ENCODE peak calls at places on chromosome 18, in six cellular contexts. One of them, this sample, is unnamed.
A peak's percentile ranks its signal among the peaks of the same experiment; 100 is the strongest.

GRCh38 chr18:46555724-46556123 is 101.3 kb downstream of the LOXHD1 start:
- DNase-seq in adrenal gland: no peak
- DNase-seq in CD8-positive, alpha-beta T cell: no peak
- DNase-seq in AG04450: no peak
- DNase-seq in suprapubic skin: no peak
- DNase-seq in GM10248: peak; percentile 57
- DNase-seq in this sample: no peak

GRCh38 chr18:8705941-8706544 is 687 bp downstream of the MTCL1 start:
- DNase-seq in adrenal gland: no peak
- DNase-seq in CD8-positive, alpha-beta T cell: no peak
- DNase-seq in AG04450: no peak
- DNase-seq in suprapubic skin: no peak
- DNase-seq in GM10248: no peak
- DNase-seq in this sample: no peak

GRCh38 chr18:11154369-11154982 is 5.1 kb upstream of the PIEZO2 start:
- DNase-seq in adrenal gland: no peak
- DNase-seq in CD8-positive, alpha-beta T cell: no peak
- DNase-seq in AG04450: peak; percentile 16
- DNase-seq in suprapubic skin: no peak
- DNase-seq in GM10248: peak; percentile 44
- DNase-seq in this sample: no peak

GRCh38 chr18:9742588-9743131 is 34.6 kb downstream of the RAB31 start:
- DNase-seq in adrenal gland: peak; percentile 60
- DNase-seq in CD8-positive, alpha-beta T cell: no peak
- DNase-seq in AG04450: no peak
- DNase-seq in suprapubic skin: peak; percentile 27
- DNase-seq in GM10248: no peak
- DNase-seq in this sample: no peak

GRCh38 chr18:2716394-2717326 is 61.1 kb downstream of the SMCHD1 start:
- DNase-seq in adrenal gland: no peak
- DNase-seq in CD8-positive, alpha-beta T cell: no peak
- DNase-seq in AG04450: no peak
- DNase-seq in suprapubic skin: no peak
- DNase-seq in GM10248: no peak
- DNase-seq in this sample: no peak

GRCh38 chr18:11976882-11977281 is 4.4 kb upstream of the IMPA2 start:
- DNase-seq in adrenal gland: no peak
- DNase-seq in CD8-positive, alpha-beta T cell: no peak
- DNase-seq in AG04450: no peak
- DNase-seq in suprapubic skin: peak; percentile 20
- DNase-seq in GM10248: no peak
- DNase-seq in this sample: no peak

GRCh38 chr18:3973191-3973590 is 481.9 kb downstream of the DLGAP1 start:
- DNase-seq in adrenal gland: no peak
- DNase-seq in CD8-positive, alpha-beta T cell: no peak
- DNase-seq in AG04450: no peak
- DNase-seq in suprapubic skin: no peak
- DNase-seq in GM10248: no peak
- DNase-seq in this sample: no peak

GRCh38 chr18:12038082-12038660 is 55.5 kb upstream of the ANKRD62 start:
- DNase-seq in adrenal gland: no peak
- DNase-seq in CD8-positive, alpha-beta T cell: no peak
- DNase-seq in AG04450: no peak
- DNase-seq in suprapubic skin: no peak
- DNase-seq in GM10248: peak; percentile 29
- DNase-seq in this sample: no peak

GRCh38 chr18:67410671-67411070 is 105.8 kb downstream of the DSEL start:
- DNase-seq in adrenal gland: no peak
- DNase-seq in CD8-positive, alpha-beta T cell: no peak
- DNase-seq in AG04450: no peak
- DNase-seq in suprapubic skin: no peak
- DNase-seq in GM10248: no peak
- DNase-seq in this sample: no peak

GRCh38 chr18:54529444-54529843 is 61.6 kb upstream of the DYNAP start:
- DNase-seq in adrenal gland: no peak
- DNase-seq in CD8-positive, alpha-beta T cell: no peak
- DNase-seq in AG04450: no peak
- DNase-seq in suprapubic skin: no peak
- DNase-seq in GM10248: no peak
- DNase-seq in this sample: no peak

GRCh38 chr18:72848534-72849237 is 19.1 kb downstream of the NETO1 start:
- DNase-seq in adrenal gland: no peak
- DNase-seq in CD8-positive, alpha-beta T cell: no peak
- DNase-seq in AG04450: no peak
- DNase-seq in suprapubic skin: no peak
- DNase-seq in GM10248: no peak
- DNase-seq in this sample: no peak

GRCh38 chr18:75679347-75679746 is 251.8 kb upstream of the SMIM21 start:
- DNase-seq in adrenal gland: peak; percentile 43
- DNase-seq in CD8-positive, alpha-beta T cell: no peak
- DNase-seq in AG04450: no peak
- DNase-seq in suprapubic skin: no peak
- DNase-seq in GM10248: no peak
- DNase-seq in this sample: no peak

GRCh38 chr18:3305354-3305762 is 43.4 kb downstream of the MYL12B start:
- DNase-seq in adrenal gland: no peak
- DNase-seq in CD8-positive, alpha-beta T cell: no peak
- DNase-seq in AG04450: peak; percentile 93
- DNase-seq in suprapubic skin: no peak
- DNase-seq in GM10248: no peak
- DNase-seq in this sample: no peak

GRCh38 chr18:26741041-26741440 is 124.5 kb downstream of the AQP4 start:
- DNase-seq in adrenal gland: peak; percentile 36
- DNase-seq in CD8-positive, alpha-beta T cell: no peak
- DNase-seq in AG04450: no peak
- DNase-seq in suprapubic skin: no peak
- DNase-seq in GM10248: no peak
- DNase-seq in this sample: no peak

GRCh38 chr18:8673276-8674209 is 31.8 kb upstream of the MTCL1 start:
- DNase-seq in adrenal gland: no peak
- DNase-seq in CD8-positive, alpha-beta T cell: no peak
- DNase-seq in AG04450: no peak
- DNase-seq in suprapubic skin: no peak
- DNase-seq in GM10248: peak; percentile 52
- DNase-seq in this sample: no peak

GRCh38 chr18:40159141-40160017 is 1795.7 kb upstream of the PIK3C3 start:
- DNase-seq in adrenal gland: no peak
- DNase-seq in CD8-positive, alpha-beta T cell: no peak
- DNase-seq in AG04450: no peak
- DNase-seq in suprapubic skin: no peak
- DNase-seq in GM10248: no peak
- DNase-seq in this sample: no peak

DNA sequence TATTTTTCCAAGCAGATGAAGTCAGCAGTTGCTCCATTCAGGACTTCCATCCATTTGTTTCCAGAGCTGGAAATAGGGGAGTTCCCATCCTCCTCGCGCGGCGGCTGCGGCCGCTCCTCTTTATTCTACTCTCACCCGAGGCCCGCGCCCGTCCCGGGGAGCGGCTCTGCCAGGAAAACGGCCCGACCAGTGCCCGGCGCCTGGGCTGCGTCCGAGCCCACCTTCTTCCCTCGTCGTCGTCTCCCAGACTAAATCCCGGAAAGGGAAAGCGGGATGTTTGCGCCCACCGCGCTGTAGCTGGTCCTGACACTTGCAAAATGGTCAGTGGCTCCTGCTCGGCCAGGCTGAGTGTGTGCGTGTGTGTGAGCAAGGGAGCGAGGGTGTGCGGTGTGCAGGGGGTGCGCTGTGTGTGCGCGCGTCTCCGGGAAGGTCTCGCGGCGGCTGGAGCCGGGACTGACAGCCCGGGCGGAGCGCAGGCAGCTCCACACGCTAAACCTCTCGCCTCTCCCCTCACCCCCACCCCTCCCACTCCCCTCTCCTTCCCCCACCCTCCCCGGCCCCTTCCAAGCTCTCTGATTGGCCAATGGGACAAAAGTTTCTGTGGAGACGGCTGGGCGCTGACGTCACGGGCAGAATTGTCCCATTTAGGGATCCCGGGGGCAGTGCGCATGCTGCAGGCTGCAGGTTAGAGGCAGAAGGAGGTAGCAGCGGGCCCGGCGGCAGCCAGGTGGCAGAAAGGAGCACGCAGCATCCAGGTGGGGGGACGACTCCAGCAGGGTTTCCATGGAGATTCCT is at the start of gene NOL4:
- DNase-seq in adrenal gland: peak; percentile 45
- DNase-seq in CD8-positive, alpha-beta T cell: no peak
- DNase-seq in AG04450: no peak
- DNase-seq in suprapubic skin: no peak
- DNase-seq in GM10248: peak; percentile 22
- DNase-seq in this sample: no peak
- TF ChIP-seq CTCF in adrenal gland: peak; percentile 24
- TF ChIP-seq CTCF in CD8-positive, alpha-beta T cell: no peak
- TF ChIP-seq CTCF in AG04450: no peak
- TF ChIP-seq CTCF in suprapubic skin: no peak
- TF ChIP-seq CTCF in GM10248: peak; percentile 43
- TF ChIP-seq CTCF in this sample: no peak

GRCh38 chr18:50356036-50356945 is 18.6 kb upstream of the SKA1 start:
- DNase-seq in adrenal gland: peak; percentile 52
- DNase-seq in CD8-positive, alpha-beta T cell: no peak
- DNase-seq in AG04450: no peak
- DNase-seq in suprapubic skin: no peak
- DNase-seq in GM10248: peak; percentile 34
- DNase-seq in this sample: peak; percentile 71
- TF ChIP-seq CTCF in adrenal gland: no peak
- TF ChIP-seq CTCF in CD8-positive, alpha-beta T cell: no peak
- TF ChIP-seq CTCF in AG04450: no peak
- TF ChIP-seq CTCF in suprapubic skin: no peak
- TF ChIP-seq CTCF in GM10248: peak; percentile 30
- TF ChIP-seq CTCF in this sample: no peak

GRCh38 chr18:34117319-34117718 is 107.4 kb downstream of the NOL4 start:
- DNase-seq in adrenal gland: no peak
- DNase-seq in CD8-positive, alpha-beta T cell: no peak
- DNase-seq in AG04450: no peak
- DNase-seq in suprapubic skin: no peak
- DNase-seq in GM10248: no peak
- DNase-seq in this sample: no peak

GRCh38 chr18:34121157-34121807 is 103.4 kb downstream of the NOL4 start:
- DNase-seq in adrenal gland: no peak
- DNase-seq in CD8-positive, alpha-beta T cell: no peak
- DNase-seq in AG04450: no peak
- DNase-seq in suprapubic skin: no peak
- DNase-seq in GM10248: no peak
- DNase-seq in this sample: no peak

GRCh38 chr18:34120294-34120693 is 104.4 kb downstream of the NOL4 start:
- DNase-seq in adrenal gland: no peak
- DNase-seq in CD8-positive, alpha-beta T cell: no peak
- DNase-seq in AG04450: no peak
- DNase-seq in suprapubic skin: no peak
- DNase-seq in GM10248: no peak
- DNase-seq in this sample: no peak

GRCh38 chr18:34128436-34128835 is 96.3 kb downstream of the NOL4 start:
- DNase-seq in adrenal gland: no peak
- DNase-seq in CD8-positive, alpha-beta T cell: no peak
- DNase-seq in AG04450: no peak
- DNase-seq in suprapubic skin: no peak
- DNase-seq in GM10248: no peak
- DNase-seq in this sample: no peak

DNA sequence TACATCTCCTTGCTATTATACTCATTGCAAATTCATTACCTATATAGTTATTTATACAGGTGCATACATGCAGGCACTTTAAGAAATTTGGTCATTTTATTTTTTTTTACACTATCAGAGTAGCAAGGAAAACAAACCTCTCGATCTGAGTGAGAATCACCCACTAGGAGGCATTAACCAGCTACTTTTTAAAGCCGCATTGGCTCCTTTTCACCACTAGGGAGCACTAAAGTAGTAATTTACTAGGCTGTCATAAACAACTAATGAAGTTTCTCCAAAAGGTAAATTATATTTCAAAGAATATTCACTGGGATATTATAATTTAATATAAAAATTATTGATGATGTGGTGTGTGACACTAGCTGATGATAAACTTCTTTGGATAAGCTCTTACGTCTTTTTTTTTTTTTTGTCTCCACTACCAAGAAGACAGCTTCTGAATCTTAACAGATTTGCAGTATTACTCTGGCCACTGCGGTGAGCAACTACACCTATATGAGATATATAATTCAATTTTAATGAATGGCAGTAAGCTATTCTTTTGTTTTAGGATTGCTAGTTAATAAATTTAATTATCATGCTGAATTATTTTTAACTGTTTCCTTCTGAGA is 101.9 kb downstream of the NOL4 start:
- DNase-seq in adrenal gland: peak; percentile 33
- DNase-seq in CD8-positive, alpha-beta T cell: no peak
- DNase-seq in AG04450: peak; percentile 21
- DNase-seq in suprapubic skin: no peak
- DNase-seq in GM10248: peak; percentile 37
- DNase-seq in this sample: no peak
- TF ChIP-seq CTCF in adrenal gland: peak; percentile 80
- TF ChIP-seq CTCF in CD8-positive, alpha-beta T cell: no peak
- TF ChIP-seq CTCF in AG04450: peak; percentile 97
- TF ChIP-seq CTCF in suprapubic skin: peak; percentile 23
- TF ChIP-seq CTCF in GM10248: peak; percentile 85
- TF ChIP-seq CTCF in this sample: peak; percentile 68

GRCh38 chr18:814300-815084 is 2.5 kb upstream of the YES1 start:
- DNase-seq in adrenal gland: no peak
- DNase-seq in CD8-positive, alpha-beta T cell: no peak
- DNase-seq in AG04450: no peak
- DNase-seq in suprapubic skin: no peak
- DNase-seq in GM10248: no peak
- DNase-seq in this sample: no peak
- TF ChIP-seq CTCF in adrenal gland: no peak
- TF ChIP-seq CTCF in CD8-positive, alpha-beta T cell: no peak
- TF ChIP-seq CTCF in AG04450: no peak
- TF ChIP-seq CTCF in suprapubic skin: no peak
- TF ChIP-seq CTCF in GM10248: peak; percentile 15
- TF ChIP-seq CTCF in this sample: no peak

DNA sequence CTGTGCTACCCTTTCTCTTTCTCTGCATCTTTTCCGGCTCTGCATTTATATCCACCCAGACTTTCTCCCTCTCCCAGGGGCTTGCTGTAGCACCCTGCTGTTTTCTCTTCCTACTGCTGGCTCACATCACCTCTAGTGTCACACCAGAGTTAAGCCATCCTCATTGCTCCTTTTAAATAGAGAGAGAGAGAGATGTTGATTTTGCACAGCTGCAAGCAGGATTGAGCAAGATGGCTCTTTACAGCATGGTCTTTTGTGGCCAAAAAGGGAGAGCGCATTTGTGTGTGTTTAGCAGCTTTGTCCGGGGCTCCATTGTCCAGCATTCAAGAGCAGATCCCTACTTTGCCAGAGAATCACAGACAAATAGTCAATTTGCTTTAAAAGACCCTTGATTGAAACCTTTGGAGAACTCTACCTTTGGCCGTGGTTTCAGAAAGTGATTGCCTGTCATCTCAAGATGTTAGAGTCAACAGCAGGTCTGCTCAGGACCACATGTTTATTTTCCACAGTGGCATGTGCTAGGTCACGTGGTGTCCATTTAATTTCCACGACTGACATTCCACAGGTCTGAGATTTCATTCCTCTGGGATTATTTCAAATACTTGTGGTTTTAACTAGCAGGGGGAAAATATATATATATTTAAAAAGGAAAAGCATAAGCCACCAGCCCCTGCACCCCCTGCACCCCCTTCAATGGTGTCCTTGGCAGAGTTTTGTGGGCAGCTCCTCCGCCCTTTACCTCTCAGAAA is 360.0 kb upstream of the SLC14A2 start:
- DNase-seq in adrenal gland: no peak
- DNase-seq in CD8-positive, alpha-beta T cell: no peak
- DNase-seq in AG04450: peak; percentile 88
- DNase-seq in suprapubic skin: peak; percentile 57
- DNase-seq in GM10248: no peak
- DNase-seq in this sample: no peak
- TF ChIP-seq CTCF in adrenal gland: no peak
- TF ChIP-seq CTCF in CD8-positive, alpha-beta T cell: no peak
- TF ChIP-seq CTCF in AG04450: peak; percentile 45
- TF ChIP-seq CTCF in suprapubic skin: no peak
- TF ChIP-seq CTCF in GM10248: no peak
- TF ChIP-seq CTCF in this sample: no peak